ENCODE peak calls at places on chromosomes 7 and 10, in four cellular contexts. X is PC-3, C is PC-9, F is fibroblast of lung. T is an unnamed sample. For H3K79me2, the result is how much of the 10 kb centered on the place peaks cover.

GRCh38 chr10:86968271-86968993 is at the start of gene ADIRF:
- DNase-seq in X (peak), C (peak), F (no peak), T (no peak)

GRCh38 chr10:63633677-63634487 is 112.7 kb downstream of the REEP3 start:
- DNase-seq in X (peak), C (peak), F (peak), T (no peak)

GRCh38 chr7:149774237-149775175 is 1.1 kb upstream of the ZNF467 start:
- DNase-seq in X (peak), C (no peak), F (no peak), T (no peak)

GRCh38 chr7:44274623-44274975 is 50.8 kb downstream of the CAMK2B start:
- DNase-seq in X (no peak), C (no peak), F (no peak), T (no peak)

GRCh38 chr10:52322323-52322722 is 8.2 kb downstream of the DKK1 start:
- DNase-seq in X (no peak), C (no peak), F (no peak), T (no peak)

GRCh38 chr7:90053094-90053493 is 101.2 kb upstream of the STEAP1 start:
- DNase-seq in X (no peak), C (no peak), F (no peak), T (no peak)

GRCh38 chr7:96127746-96128145 is 194.2 kb downstream of the SLC25A13 start:
- DNase-seq in X (no peak), C (no peak), F (peak), T (no peak)

GRCh38 chr10:3173173-3173878 is 744 bp upstream of the PITRM1 start:
- DNase-seq in X (peak), C (peak), F (no peak), T (peak)

GRCh38 chr7:117065585-117066150 is 112.4 kb downstream of the ST7 start:
- DNase-seq in X (no peak), C (no peak), F (no peak), T (no peak)

GRCh38 chr10:46547881-46548780 is 8.3 kb downstream of the GPRIN2 start:
- DNase-seq in X (peak), C (no peak), F (peak), T (no peak)

GRCh38 chr10:103828107-103828506 is 27.3 kb downstream of the SH3PXD2A start:
- DNase-seq in X (peak), C (peak), F (peak), T (peak)

DNA sequence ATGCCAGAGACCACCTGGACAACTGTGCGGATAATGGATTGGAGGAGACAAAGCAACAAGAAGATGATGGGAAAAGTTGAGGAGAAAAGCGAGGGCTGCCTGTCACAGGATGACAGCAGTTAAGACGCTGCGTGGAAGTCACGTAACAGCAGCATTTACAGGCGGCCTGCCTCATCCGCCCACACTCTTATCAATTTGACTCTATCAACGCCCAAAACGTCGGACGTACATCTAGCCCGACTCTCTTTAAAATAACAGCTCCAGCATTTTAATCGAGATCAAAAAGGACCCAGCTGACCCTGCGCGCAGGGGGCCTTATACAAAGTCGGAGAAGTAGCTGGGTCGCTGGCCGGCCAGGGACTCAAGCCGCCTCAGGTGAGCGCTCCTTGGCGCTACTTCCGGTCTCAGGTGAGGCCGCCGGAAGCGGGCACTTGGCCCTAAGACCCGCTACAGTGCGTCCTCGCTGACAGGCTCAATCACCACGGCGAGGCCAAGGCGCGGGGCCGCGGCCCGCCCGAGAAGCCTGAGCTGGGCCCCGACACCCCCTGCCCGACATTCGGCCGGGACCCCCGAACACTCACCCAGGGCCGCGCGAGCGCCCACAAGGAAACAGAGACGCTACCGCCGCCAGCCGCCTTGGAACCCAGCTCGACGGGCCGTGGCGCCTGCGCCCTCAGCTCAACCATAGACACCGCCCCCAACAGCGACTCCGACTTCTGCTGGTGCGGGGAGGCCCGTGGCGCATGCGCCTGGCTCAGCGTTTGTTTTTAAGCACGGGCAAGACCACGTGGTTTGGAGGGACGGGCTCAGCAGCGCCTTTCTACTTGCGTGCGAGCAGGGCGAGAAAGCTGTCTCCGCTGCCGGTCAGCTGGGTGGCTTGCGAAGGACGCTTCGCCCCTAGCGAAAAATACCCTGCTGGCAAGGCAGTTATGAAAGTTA is at the start of gene ERCC6:
- DNase-seq in X (peak), C (peak), F (peak), T (peak)
- H2AFZ ChIP-seq in X (peak), C (peak), F (peak), T (peak)

DNA sequence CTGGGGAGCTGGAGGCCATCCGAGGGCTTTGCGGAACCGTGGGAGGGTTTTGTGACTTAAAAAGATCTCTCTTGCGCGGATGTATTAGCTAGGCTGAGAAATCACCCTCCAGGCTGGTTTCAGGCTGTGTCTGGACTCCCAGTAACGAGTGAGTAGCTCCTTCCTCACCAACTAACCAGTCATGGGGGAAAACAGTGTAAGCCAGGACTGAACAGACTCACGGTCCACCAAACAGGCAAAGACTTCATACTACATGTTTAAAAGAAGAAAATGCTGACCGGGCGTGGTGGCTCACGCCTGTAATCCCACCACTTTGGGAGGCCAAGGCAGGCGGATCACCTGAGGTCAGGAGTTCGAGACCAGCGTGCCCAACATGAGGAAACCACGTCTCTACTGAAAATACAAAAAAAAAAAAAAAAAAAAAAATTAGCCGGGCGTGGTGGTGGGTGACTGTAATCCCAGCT is 769 bp downstream of the AP5Z1 start:
- DNase-seq in X (no peak), C (no peak), F (no peak), T (no peak)
- H3K79me2 ChIP-seq in X (under half), C (under half), F (under half), T (under half)

GRCh38 chr10:91061608-91062007 is 140.7 kb upstream of the ANKRD1 start:
- DNase-seq in X (no peak), C (no peak), F (no peak), T (no peak)
- H2AFZ ChIP-seq in X (no peak), C (no peak), F (no peak), T (no peak)

GRCh38 chr10:14583252-14583651 is 191.4 kb downstream of the FAM107B start:
- DNase-seq in X (no peak), C (no peak), F (no peak), T (no peak)

GRCh38 chr10:14578060-14578952 is 196.4 kb downstream of the FAM107B start:
- DNase-seq in X (peak), C (peak), F (peak), T (no peak)

GRCh38 chr10:14581553-14581952 is 193.1 kb downstream of the FAM107B start:
- DNase-seq in X (no peak), C (no peak), F (no peak), T (no peak)

GRCh38 chr10:14579405-14579804 is 195.3 kb downstream of the FAM107B start:
- DNase-seq in X (peak), C (no peak), F (no peak), T (no peak)

DNA sequence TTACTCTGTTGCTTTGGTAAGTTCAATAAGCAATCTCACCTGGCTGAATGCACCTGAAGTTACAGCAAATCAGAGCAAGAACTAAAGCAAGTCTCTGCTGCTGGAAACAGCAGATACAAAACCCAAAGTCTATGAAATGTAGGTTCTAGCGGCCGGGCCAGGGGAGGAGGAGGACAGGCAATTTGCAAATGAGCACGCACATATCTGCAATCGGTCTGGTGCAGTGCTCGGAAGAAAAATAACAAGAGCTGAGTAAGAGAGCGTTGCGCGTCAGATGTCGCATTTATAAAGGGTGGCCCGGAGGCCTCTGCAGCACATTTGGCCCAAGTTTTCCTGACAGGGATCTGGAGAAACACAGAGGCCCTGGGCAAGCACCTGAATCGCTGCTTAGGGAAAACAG is 193.8 kb downstream of the FAM107B start:
- DNase-seq in X (no peak), C (no peak), F (no peak), T (no peak)
- H3K79me2 ChIP-seq in X (half or more), C (half or more), F (half or more), T (under half)

DNA sequence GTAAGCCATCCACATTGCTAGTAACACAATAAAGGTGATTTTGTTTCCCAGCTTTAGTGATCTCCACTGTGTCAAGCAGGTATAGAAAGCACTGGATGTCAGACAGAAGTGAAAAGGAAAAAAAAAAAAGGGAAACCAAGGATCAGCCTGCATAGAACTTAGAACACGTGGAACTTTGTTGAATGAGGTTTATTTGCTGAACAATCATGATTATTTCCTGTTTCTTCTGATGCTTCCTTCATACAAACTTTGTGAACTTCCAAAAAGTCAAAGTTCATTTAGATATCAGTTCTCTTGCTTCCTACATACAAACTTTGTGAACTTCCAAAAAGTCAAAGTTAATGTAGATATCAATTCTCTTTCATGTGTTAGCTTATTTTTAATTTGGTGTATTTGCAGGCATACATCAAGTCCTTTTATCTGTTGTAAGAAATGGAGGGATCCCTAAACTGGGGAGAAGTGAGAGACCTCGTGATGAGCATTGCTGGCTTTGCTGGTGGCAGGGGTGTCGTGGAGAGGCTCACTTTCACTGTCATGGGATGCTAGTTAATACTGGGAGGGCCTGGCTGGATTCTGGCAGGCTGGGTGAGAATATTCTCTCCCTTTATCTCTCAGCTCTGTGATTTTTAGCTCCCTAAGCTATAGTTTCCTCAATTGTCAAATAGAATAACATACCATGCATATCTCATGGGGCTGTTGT is 298.4 kb downstream of the INHBA start:
- DNase-seq in X (no peak), C (no peak), F (no peak), T (no peak)
- H2AFZ ChIP-seq in X (no peak), C (no peak), F (no peak), T (peak)

GRCh38 chr7:138957217-138957616 is 24.0 kb downstream of the KIAA1549 start:
- DNase-seq in X (no peak), C (no peak), F (no peak), T (no peak)
- H3K79me2 ChIP-seq in X (half or more), C (under half), F (under half), T (under half)

DNA sequence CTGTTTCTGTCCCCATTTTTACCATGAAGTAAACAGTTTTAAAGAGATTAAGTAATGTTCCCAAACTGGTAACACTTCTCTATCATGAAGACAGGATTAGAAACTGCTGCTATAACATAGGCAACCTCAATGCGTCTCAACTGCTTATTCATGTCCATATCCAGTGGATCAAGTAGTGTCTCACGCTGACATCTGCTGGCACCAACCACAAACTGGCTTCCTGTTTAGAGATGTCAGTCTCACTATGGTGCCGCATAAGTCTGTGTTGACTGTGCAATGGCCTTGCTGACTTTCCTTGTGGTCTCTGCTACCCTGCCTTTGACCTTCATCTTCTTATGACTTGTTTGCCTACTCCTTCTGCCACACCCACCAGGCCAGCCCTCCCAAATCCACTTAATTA is 369.6 kb upstream of the DPP6 start:
- DNase-seq in X (no peak), C (no peak), F (no peak), T (no peak)
- H2AFZ ChIP-seq in X (no peak), C (no peak), F (no peak), T (no peak)